ENCODE peak calls at places on chromosome 1, in seven cellular contexts. V, U, W, Z, G, S and R are unnamed samples.

GRCh38 chr1:236575523-236575922 is 28.8 kb downstream of the HEATR1 start:
- DNase-seq in Z (no peak), U (no peak), V (no peak), G (no peak), W (no peak), S (no peak), R (no peak)

GRCh38 chr1:9652379-9653194 is 1.1 kb downstream of the PIK3CD start:
- DNase-seq in Z (no peak), W (no peak), V (no peak), U (peak), G (no peak), S (no peak), R (no peak)

GRCh38 chr1:75785320-75785963 is 614 bp upstream of the RABGGTB start:
- DNase-seq in U (no peak), Z (no peak), G (no peak), V (no peak), S (no peak), W (peak), R (no peak)

GRCh38 chr1:211635602-211636205 is 39.7 kb downstream of the NEK2 start:
- DNase-seq in G (no peak), Z (no peak), S (no peak), V (no peak), W (no peak), U (no peak), R (no peak)

GRCh38 chr1:85303440-85304162 is 27.2 kb upstream of the BCL10 start:
- DNase-seq in G (no peak), U (no peak), W (no peak), Z (no peak), S (no peak), V (no peak), R (no peak)

GRCh38 chr1:9691108-9691445 is 39.5 kb downstream of the PIK3CD start:
- DNase-seq in S (no peak), U (no peak), G (no peak), V (no peak), W (no peak), Z (no peak), R (no peak)

GRCh38 chr1:59104191-59104760 is 192.6 kb upstream of the FGGY start:
- DNase-seq in W (no peak), U (no peak), Z (no peak), V (no peak), G (no peak), S (no peak), R (no peak)

GRCh38 chr1:34320081-34320480 is 143.4 kb downstream of the C1orf94 start:
- DNase-seq in S (no peak), G (no peak), W (peak), V (no peak), U (no peak), Z (no peak), R (no peak)

GRCh38 chr1:209675567-209676154 is 449 bp downstream of the G0S2 start:
- DNase-seq in G (no peak), V (peak), S (no peak), W (peak), U (peak), Z (peak), R (peak)

GRCh38 chr1:11768821-11769220 is 6.8 kb downstream of the C1orf167 start:
- DNase-seq in W (no peak), U (no peak), S (no peak), G (peak), V (no peak), Z (no peak), R (no peak)

GRCh38 chr1:204826970-204827369 is 43.7 kb upstream of the NFASC start:
- DNase-seq in S (no peak), U (peak), Z (no peak), G (no peak), V (no peak), W (peak), R (peak)

GRCh38 chr1:108211014-108211413 is 10.9 kb upstream of the SLC25A24 start:
- DNase-seq in Z (no peak), W (no peak), S (no peak), U (no peak), V (no peak), G (no peak), R (no peak)

GRCh38 chr1:51612349-51612982 is 4.4 kb upstream of the OSBPL9 start:
- DNase-seq in S (peak), U (no peak), Z (no peak), W (no peak), G (no peak), V (no peak), R (no peak)

GRCh38 chr1:113021430-113022085 is 51.4 kb upstream of the LRIG2 start:
- DNase-seq in W (peak), V (no peak), G (no peak), S (peak), U (no peak), Z (no peak), R (no peak)

GRCh38 chr1:61051455-61052392 is 30.6 kb upstream of the NFIA start:
- DNase-seq in V (peak), G (peak), U (no peak), W (no peak), Z (no peak), S (no peak), R (no peak)

GRCh38 chr1:71473331-71473730 is 392.5 kb upstream of the ZRANB2 start:
- DNase-seq in V (no peak), S (no peak), Z (no peak), U (no peak), G (no peak), W (no peak), R (no peak)

GRCh38 chr1:202567747-202568146 is 142.5 kb downstream of the SYT2 start:
- DNase-seq in G (no peak), V (no peak), W (no peak), U (peak), Z (no peak), S (no peak), R (peak)

GRCh38 chr1:25110037-25110436 is 122.3 kb downstream of the SYF2 start:
- DNase-seq in V (no peak), Z (no peak), U (no peak), G (no peak), W (no peak), S (no peak), R (no peak)

GRCh38 chr1:22275626-22276395 is 132.9 kb upstream of the WNT4 start:
- DNase-seq in U (peak), G (peak), V (peak), Z (peak), S (peak), W (peak), R (peak)

GRCh38 chr1:11342677-11343076 is 69.7 kb downstream of the UBIAD1 start:
- DNase-seq in G (no peak), V (no peak), S (no peak), W (no peak), Z (no peak), U (no peak), R (no peak)

GRCh38 chr1:2322593-2323295 is 68.6 kb downstream of the MORN1 start:
- DNase-seq in W (no peak), S (no peak), Z (no peak), V (no peak), U (no peak), G (no peak), R (no peak)

GRCh38 chr1:179087665-179088064 is 5.8 kb downstream of the TOR3A start:
- DNase-seq in W (no peak), U (peak), G (no peak), V (no peak), Z (no peak), S (no peak), R (peak)

GRCh38 chr1:43552813-43553212 is 22.1 kb downstream of the PTPRF start:
- DNase-seq in V (no peak), Z (no peak), S (no peak), G (no peak), W (no peak), U (no peak), R (no peak)